ENCODE peak calls at places on chromosomes 13 and 19, in ten cellular contexts. X is gastrocnemius medialis; Z is bronchial epithelial cell; S is hippocampal formation; G is astrocyte; P is AG10803; V is fibroblast of lung; K is cardiac muscle cell; A is activated CD8-positive, alpha-beta memory T cell treated with anti-CD3 and anti-CD28 coated beads for 48 hours; B is NAMALWA. R is an unnamed sample.

GRCh38 chr13:44713793-44714469 is 137.8 kb upstream of the TSC22D1 start:
- DNase-seq in S (no peak), Z (peak; percentile 96), K (no peak), P (peak; percentile 95), A (no peak), V (peak; percentile 84), X (no peak), G (peak; percentile 98), B (no peak), R (no peak)

GRCh38 chr19:50695251-50696064 is 24.1 kb downstream of the SHANK1 start:
- DNase-seq in B (no peak), P (no peak), Z (no peak), V (no peak), A (no peak), K (peak; percentile 73), X (no peak), S (no peak), G (no peak), R (no peak)

GRCh38 chr19:54444737-54445136 is 4.3 kb upstream of the LENG8 start:
- DNase-seq in G (no peak), X (no peak), V (no peak), P (no peak), K (no peak), A (no peak), B (no peak), S (no peak), Z (no peak), R (no peak)

GRCh38 chr19:45711851-45712698 is 18.6 kb downstream of the FBXO46 start:
- DNase-seq in P (no peak), X (no peak), G (no peak), K (no peak), A (no peak), S (no peak), B (no peak), V (no peak), Z (no peak), R (no peak)

GRCh38 chr13:44583126-44583525 is 7.0 kb upstream of the TSC22D1 start:
- DNase-seq in X (no peak), S (no peak), B (no peak), P (peak; percentile 38), Z (no peak), A (no peak), K (no peak), G (peak; percentile 39), V (no peak), R (no peak)

GRCh38 chr13:51689597-51689996 is 105.3 kb downstream of the WDFY2 start:
- DNase-seq in B (no peak), P (no peak), X (no peak), G (no peak), K (no peak), Z (no peak), A (no peak), V (no peak), S (no peak), R (no peak)

GRCh38 chr19:18541992-18542935 is 1.1 kb downstream of the FKBP8 start:
- DNase-seq in B (peak; percentile 31), A (no peak), V (no peak), K (peak; percentile 58), S (no peak), P (no peak), G (no peak), X (no peak), Z (no peak), R (no peak)

GRCh38 chr19:1445932-1446712 is 3.8 kb upstream of the APC2 start:
- DNase-seq in P (no peak), V (no peak), B (no peak), S (no peak), G (no peak), Z (no peak), A (no peak), X (no peak), K (peak; percentile 74), R (peak; percentile 29)

GRCh38 chr19:13012690-13013608 is 17.7 kb downstream of the NFIX start:
- DNase-seq in V (peak; percentile 81), Z (no peak), B (no peak), X (peak; percentile 91), S (no peak), K (no peak), P (peak; percentile 68), G (peak; percentile 70), A (no peak), R (no peak)

GRCh38 chr13:91482427-91482826 is 84.0 kb downstream of the GPC5 start:
- DNase-seq in X (no peak), A (no peak), P (no peak), G (peak; percentile 10), S (no peak), Z (no peak), B (no peak), K (no peak), V (no peak), R (no peak)

GRCh38 chr19:53881482-53882390 is at the start of gene PRKCG:
- DNase-seq in S (no peak), X (no peak), B (peak; percentile 94), Z (no peak), A (no peak), K (peak; percentile 84), G (no peak), V (no peak), P (no peak), R (peak; percentile 6)

GRCh38 chr19:5695649-5696195 is 5.6 kb downstream of the RPL36 start:
- DNase-seq in B (peak; percentile 44), P (no peak), Z (no peak), S (no peak), G (no peak), X (no peak), V (no peak), A (no peak), K (no peak), R (no peak)

GRCh38 chr19:35123573-35123972 is 8.0 kb downstream of the FXYD3 start:
- DNase-seq in P (peak; percentile 73), Z (peak; percentile 72), G (no peak), X (peak; percentile 60), A (no peak), S (peak; percentile 37), B (no peak), V (no peak), K (no peak), R (peak; percentile 20)

GRCh38 chr19:48158210-48158790 is 11.8 kb downstream of the LIG1 start:
- DNase-seq in B (no peak), V (no peak), A (no peak), Z (no peak), X (no peak), K (no peak), G (no peak), P (no peak), S (no peak), R (no peak)

GRCh38 chr19:35042954-35043604 is 1.6 kb downstream of the HPN start:
- DNase-seq in P (no peak), X (no peak), K (no peak), V (no peak), A (no peak), S (no peak), B (no peak), G (no peak), Z (no peak), R (no peak)

GRCh38 chr13:24625870-24626419 is 54.3 kb upstream of the ATP12A start:
- DNase-seq in G (no peak), A (no peak), X (no peak), S (no peak), P (no peak), V (no peak), Z (no peak), B (peak; percentile 8), K (no peak), R (no peak)

GRCh38 chr19:5784581-5785147 is at the start of gene PRR22:
- DNase-seq in G (no peak), X (no peak), V (no peak), Z (no peak), B (no peak), S (no peak), K (no peak), P (no peak), A (no peak), R (no peak)

GRCh38 chr19:4343056-4343844 is at the start of gene MPND:
- DNase-seq in X (peak; percentile 82), S (peak; percentile 91), A (peak; percentile 91), Z (peak; percentile 66), G (peak; percentile 55), K (peak; percentile 95), P (peak; percentile 67), B (peak; percentile 91), V (peak; percentile 70), R (peak; percentile 88)

GRCh38 chr13:28538932-28539331 is 44.0 kb upstream of the FLT1 start:
- DNase-seq in B (no peak), Z (no peak), K (no peak), G (no peak), A (no peak), X (no peak), P (no peak), S (no peak), V (no peak), R (no peak)

GRCh38 chr19:19154768-19155494 is 15.1 kb downstream of the MEF2B start:
- DNase-seq in S (no peak), G (no peak), V (no peak), X (no peak), Z (no peak), K (no peak), P (no peak), B (peak; percentile 73), A (no peak), R (no peak)

GRCh38 chr13:112247471-112248405 is 128.4 kb upstream of the SPACA7 start:
- DNase-seq in G (no peak), B (no peak), V (no peak), P (no peak), X (no peak), S (no peak), A (no peak), K (no peak), Z (no peak), R (no peak)

GRCh38 chr19:29665826-29666633 is 769 bp downstream of the PLEKHF1 start:
- DNase-seq in Z (no peak), S (peak; percentile 45), G (peak; percentile 58), P (peak; percentile 69), B (no peak), A (no peak), K (peak; percentile 22), V (peak; percentile 80), X (peak; percentile 56), R (no peak)

GRCh38 chr19:33689138-33689746 is 67.5 kb downstream of the CHST8 start:
- DNase-seq in V (no peak), K (no peak), G (no peak), S (no peak), P (no peak), X (no peak), B (no peak), A (no peak), Z (no peak), R (no peak)

GRCh38 chr13:31733066-31733465 is 6.3 kb upstream of the RXFP2 start:
- DNase-seq in K (no peak), V (peak; percentile 11), G (peak; percentile 2), P (no peak), Z (no peak), S (no peak), A (no peak), X (no peak), B (no peak), R (no peak)

GRCh38 chr19:13011653-13012389 is 16.5 kb downstream of the NFIX start:
- DNase-seq in B (no peak), Z (no peak), X (no peak), K (no peak), P (no peak), A (no peak), G (no peak), S (no peak), V (no peak), R (no peak)